ENCODE peak calls at places on chromosomes 2 and 18, in five cellular contexts. G is SK-N-SH, H is H1, X is HepG2, U is HCT116. O is an unnamed sample.

GRCh38 chr2:33073018-33073417 is 126.3 kb downstream of the LTBP1 start:
- DNase-seq in G (no peak), X (no peak), H (no peak), U (no peak), O (no peak)

GRCh38 chr2:100903534-100904258 is 83.8 kb downstream of the NPAS2 start:
- DNase-seq in U (no peak), X (no peak), H (no peak), G (no peak), O (no peak)

GRCh38 chr18:59996370-59996966 is 96.7 kb downstream of the PMAIP1 start:
- DNase-seq in H (no peak), X (peak), G (peak), U (peak), O (no peak)

GRCh38 chr2:212385241-212385640 is 153.4 kb downstream of the ERBB4 start:
- DNase-seq in G (no peak), X (no peak), H (no peak), U (no peak), O (no peak)

GRCh38 chr2:219104107-219105050 is 43.7 kb upstream of the IHH start:
- DNase-seq in H (no peak), U (peak), G (peak), X (peak), O (peak)

GRCh38 chr2:64793701-64794100 is 140.0 kb upstream of the SERTAD2 start:
- DNase-seq in U (no peak), X (no peak), G (no peak), H (no peak), O (no peak)

GRCh38 chr18:27206411-27206810 is 21.3 kb upstream of the CHST9 start:
- DNase-seq in U (no peak), X (no peak), G (no peak), H (no peak), O (no peak)

GRCh38 chr2:25814681-25815080 is 63.6 kb downstream of the ASXL2 start:
- DNase-seq in H (no peak), X (no peak), G (no peak), U (no peak), O (no peak)

GRCh38 chr2:160221391-160222276 is 21.6 kb upstream of the ITGB6 start:
- DNase-seq in H (no peak), G (no peak), X (peak), U (no peak), O (no peak)

GRCh38 chr2:193076995-193077394 is 882.3 kb upstream of the TMEFF2 start:
- DNase-seq in X (no peak), U (no peak), H (no peak), G (no peak), O (no peak)

GRCh38 chr2:70086278-70086837 is 919 bp upstream of the PCBP1 start:
- DNase-seq in U (peak), H (peak), G (peak), X (peak), O (no peak)

GRCh38 chr2:96361751-96362150 is 26.2 kb downstream of the NCAPH start:
- DNase-seq in X (no peak), U (no peak), G (no peak), H (no peak), O (no peak)

GRCh38 chr18:75204978-75205759 is 3.8 kb downstream of the PTGR3 start:
- DNase-seq in X (no peak), H (peak), U (no peak), G (no peak), O (no peak)

GRCh38 chr2:18119883-18120282 is 241.4 kb downstream of the KCNS3 start:
- DNase-seq in U (no peak), H (no peak), X (no peak), G (no peak), O (no peak)

GRCh38 chr2:148660999-148661398 is 16.4 kb downstream of the EPC2 start:
- DNase-seq in G (no peak), X (no peak), U (no peak), H (no peak), O (no peak)

GRCh38 chr18:29034113-29034856 is 857.4 kb upstream of the CDH2 start:
- DNase-seq in U (no peak), X (no peak), H (no peak), G (no peak), O (no peak)

GRCh38 chr2:147297820-147298219 is 547.0 kb upstream of the ACVR2A start:
- DNase-seq in H (no peak), U (no peak), G (no peak), X (no peak), O (no peak)

GRCh38 chr2:42622943-42623676 is 54.7 kb downstream of the MTA3 start:
- DNase-seq in U (no peak), X (no peak), H (no peak), G (no peak), O (no peak)

GRCh38 chr2:75986617-75987016 is 275.9 kb upstream of the GCFC2 start:
- DNase-seq in X (no peak), G (no peak), H (no peak), U (no peak), O (no peak)

GRCh38 chr2:239917128-239917956 is 107.8 kb downstream of the NDUFA10 start:
- DNase-seq in G (no peak), H (no peak), X (no peak), U (peak), O (no peak)

GRCh38 chr18:23186781-23187180 is 51.5 kb downstream of the CABLES1 start:
- DNase-seq in U (no peak), H (no peak), X (no peak), G (no peak), O (no peak)

GRCh38 chr18:55856191-55856590 is 268.2 kb upstream of the TCF4 start:
- DNase-seq in X (no peak), H (no peak), U (no peak), G (no peak), O (peak)

GRCh38 chr2:66890286-66890812 is 455.4 kb downstream of the MEIS1 start:
- DNase-seq in H (no peak), X (no peak), U (no peak), G (no peak), O (no peak)

GRCh38 chr18:60040966-60041365 is 141.2 kb downstream of the PMAIP1 start:
- DNase-seq in U (no peak), X (no peak), H (no peak), G (no peak), O (no peak)

GRCh38 chr18:68803371-68803770 is 5.5 kb downstream of the CCDC102B start:
- DNase-seq in U (no peak), X (no peak), H (no peak), G (no peak), O (no peak)

GRCh38 chr18:41060967-41061366 is 894.1 kb upstream of the PIK3C3 start:
- DNase-seq in H (no peak), U (no peak), X (no peak), G (no peak), O (no peak)

GRCh38 chr2:36677995-36678605 is 18.4 kb upstream of the VIT start:
- DNase-seq in H (no peak), G (no peak), X (no peak), U (no peak), O (no peak)

GRCh38 chr2:150997066-150997465 is 264.6 kb downstream of the RBM43 start:
- DNase-seq in G (peak), H (no peak), U (no peak), X (no peak), O (no peak)

GRCh38 chr2:46970334-46971288 is 55.0 kb upstream of the MCFD2 start:
- DNase-seq in H (no peak), U (no peak), X (peak), G (no peak), O (no peak)

GRCh38 chr2:64538764-64539433 is 14.8 kb downstream of the AFTPH start:
- DNase-seq in X (no peak), H (no peak), U (no peak), G (no peak), O (no peak)

GRCh38 chr2:122755281-122755780 is 999.9 kb downstream of the TSN start:
- DNase-seq in X (no peak), U (no peak), G (no peak), H (no peak), O (no peak)

GRCh38 chr2:83817511-83817910 is 641.6 kb downstream of the SUCLG1 start:
- DNase-seq in X (no peak), G (no peak), H (no peak), U (peak), O (no peak)

GRCh38 chr18:70454705-70455322 is 166.0 kb downstream of the SOCS6 start:
- DNase-seq in X (peak), G (peak), U (peak), H (no peak), O (peak)

GRCh38 chr2:172734711-172735645 is 667 bp upstream of the RAPGEF4 start:
- DNase-seq in X (no peak), G (no peak), H (no peak), U (no peak), O (no peak)
- H3K4me3 ChIP-seq in X (peak), G (peak), H (peak), U (no peak), O (peak)

DNA sequence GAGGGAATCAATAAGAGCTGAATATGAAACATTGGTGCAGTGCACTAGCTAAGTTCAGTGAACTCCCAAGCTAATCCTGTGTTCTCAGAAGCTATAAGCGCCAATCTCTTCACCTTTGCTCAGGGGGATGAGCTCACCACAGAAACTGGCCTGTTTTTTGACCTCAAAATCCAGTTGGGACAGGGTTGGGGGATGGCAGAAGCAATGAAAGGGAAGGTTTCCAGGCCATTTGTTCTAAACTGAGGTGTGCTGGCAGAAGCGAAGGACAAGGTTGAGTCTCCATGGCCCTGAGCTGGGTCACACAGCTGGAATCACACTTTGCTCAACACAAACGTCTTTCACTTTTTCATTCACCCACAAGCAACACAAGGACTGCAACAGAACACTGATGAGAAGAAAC is 258.4 kb downstream of the NRXN1 start:
- DNase-seq in H (peak), X (no peak), G (no peak), U (no peak), O (no peak)
- TF ChIP-seq YY1 in H (no peak), X (no peak), G (no peak), U (no peak), O (no peak)

GRCh38 chr18:31247574-31248199 is 70.3 kb upstream of the DSG1 start:
- DNase-seq in X (no peak), U (no peak), G (no peak), H (no peak), O (no peak)

GRCh38 chr18:31244737-31245432 is 73.1 kb upstream of the DSG1 start:
- DNase-seq in X (peak), U (no peak), G (no peak), H (no peak), O (no peak)

GRCh38 chr18:31248783-31249521 is 69.0 kb upstream of the DSG1 start:
- DNase-seq in U (no peak), X (no peak), G (no peak), H (no peak), O (no peak)

GRCh38 chr18:31245820-31246219 is 72.1 kb upstream of the DSG1 start:
- DNase-seq in H (no peak), U (no peak), X (no peak), G (no peak), O (no peak)

DNA sequence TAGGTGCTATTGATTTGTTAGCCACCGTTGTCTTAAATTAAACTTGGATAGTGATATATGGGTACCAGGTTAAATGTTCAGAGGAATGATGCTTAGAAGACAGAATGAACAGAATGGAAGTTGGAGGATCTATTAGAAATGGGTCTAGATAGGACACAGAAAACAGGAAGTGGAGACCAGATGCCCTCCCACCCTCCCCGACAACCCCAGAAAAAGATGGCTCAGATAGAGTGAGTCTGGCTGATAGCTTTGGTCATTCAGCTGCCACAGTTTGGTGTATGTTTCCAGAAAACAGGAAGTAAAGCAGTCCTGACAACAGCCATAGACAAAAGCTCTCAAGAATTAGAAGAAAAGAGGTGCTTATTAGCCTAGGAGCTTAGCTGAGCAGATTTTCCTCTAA is 71.5 kb upstream of the DSG1 start:
- DNase-seq in X (no peak), H (no peak), U (no peak), G (no peak), O (no peak)
- H3K4me3 ChIP-seq in X (no peak), H (no peak), U (no peak), G (no peak), O (no peak)

GRCh38 chr2:55668956-55669355 is 24.7 kb downstream of the PNPT1 start:
- DNase-seq in H (no peak), U (no peak), X (no peak), G (no peak), O (no peak)

DNA sequence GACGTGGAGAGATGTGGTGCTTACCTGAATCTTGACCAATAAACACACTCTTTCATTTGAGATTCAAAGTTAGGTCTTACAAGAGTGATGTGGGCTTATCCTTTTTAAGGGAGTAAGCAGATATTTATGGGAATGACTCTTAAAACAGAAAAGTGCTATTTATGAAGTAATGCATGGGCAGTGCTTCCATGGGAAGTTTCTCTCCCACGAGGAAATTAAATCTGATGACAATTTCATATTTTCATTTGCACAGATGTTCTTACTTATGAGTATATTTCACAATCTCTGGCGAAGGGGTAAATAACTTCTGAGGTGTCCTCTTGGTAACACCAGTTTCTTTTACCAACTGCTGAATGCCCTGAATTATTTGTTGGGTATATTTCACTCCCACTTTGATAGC is 21.0 kb downstream of the PNPT1 start:
- DNase-seq in U (no peak), G (no peak), H (no peak), X (no peak), O (no peak)
- TF ChIP-seq YY1 in U (no peak), G (no peak), H (no peak), X (no peak), O (no peak)

DNA sequence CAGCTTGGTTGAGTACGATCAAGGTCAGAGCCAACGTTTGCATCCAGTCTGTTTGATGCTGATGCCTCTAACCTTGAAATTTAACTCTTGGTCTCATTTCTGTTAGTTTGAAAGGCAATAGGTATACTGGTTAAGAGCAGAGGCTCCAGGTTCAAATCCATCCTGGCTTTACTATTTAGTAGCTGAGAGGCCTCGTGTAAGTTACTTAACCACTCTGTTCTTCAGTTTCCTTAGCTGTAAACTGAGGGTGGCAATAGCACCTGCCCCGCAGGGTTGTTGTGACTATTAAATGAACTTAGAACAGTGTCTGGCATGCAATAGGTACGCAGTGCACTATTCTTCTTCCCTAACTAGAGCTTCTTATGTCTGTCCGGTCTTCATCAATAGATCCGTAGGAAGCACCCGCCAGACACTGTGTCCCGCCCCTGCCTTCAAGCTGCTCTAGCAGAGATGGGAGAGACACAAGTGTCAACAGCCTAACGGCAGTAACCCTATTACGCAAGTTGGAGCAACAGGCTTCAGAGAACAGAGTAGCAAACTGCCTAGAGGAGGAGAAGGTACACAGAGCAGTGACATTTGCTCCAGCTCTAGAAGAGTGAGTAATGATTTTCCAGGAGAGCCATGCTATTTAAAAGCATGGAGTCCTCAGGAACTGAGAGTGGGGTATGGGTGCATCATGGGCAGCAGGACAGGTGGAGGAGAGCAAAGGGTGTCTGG is 62.7 kb upstream of the ST3GAL5 start:
- DNase-seq in H (no peak), G (no peak), X (peak), U (no peak), O (no peak)
- H3K4me3 ChIP-seq in H (no peak), G (no peak), X (no peak), U (no peak), O (no peak)

DNA sequence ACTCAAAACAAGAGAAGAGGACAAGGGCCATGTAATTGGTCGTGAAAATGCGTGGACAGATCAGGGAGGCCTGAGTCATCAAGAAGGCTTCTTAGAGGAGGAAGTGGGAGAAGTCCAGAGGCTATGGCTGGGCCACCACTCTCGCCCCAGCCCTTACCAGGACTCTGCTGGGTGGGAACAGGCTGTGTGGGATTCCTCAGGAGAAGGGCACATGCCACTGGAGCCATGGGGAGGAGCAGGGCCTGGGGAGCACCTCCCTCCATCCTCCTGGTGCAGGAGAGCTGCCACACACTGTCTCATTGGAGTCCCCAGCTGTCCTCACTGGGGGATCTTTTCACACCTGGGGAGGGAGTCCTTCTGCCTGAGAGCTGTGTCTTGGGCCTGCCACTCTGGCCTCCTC is 9.4 kb upstream of the RALB start:
- DNase-seq in H (no peak), X (no peak), U (no peak), G (no peak), O (no peak)
- TF ChIP-seq YY1 in H (no peak), X (no peak), U (no peak), G (no peak), O (no peak)

GRCh38 chr2:135636982-135637381 is 104.7 kb upstream of the UBXN4 start:
- DNase-seq in X (no peak), G (no peak), H (no peak), U (no peak), O (no peak)

GRCh38 chr2:135637456-135638087 is 104.1 kb upstream of the UBXN4 start:
- DNase-seq in H (no peak), U (no peak), X (no peak), G (no peak), O (no peak)

GRCh38 chr2:135638825-135639224 is 102.8 kb upstream of the UBXN4 start:
- DNase-seq in H (no peak), U (no peak), G (no peak), X (no peak), O (no peak)

GRCh38 chr2:135633582-135633981 is 102.3 kb downstream of the R3HDM1 start:
- DNase-seq in H (no peak), G (no peak), U (no peak), X (no peak), O (no peak)

GRCh38 chr2:135635212-135635835 is 104.0 kb downstream of the R3HDM1 start:
- DNase-seq in G (no peak), H (no peak), U (no peak), X (peak), O (no peak)
- H3K4me3 ChIP-seq in G (no peak), H (no peak), U (no peak), X (no peak), O (no peak)

DNA sequence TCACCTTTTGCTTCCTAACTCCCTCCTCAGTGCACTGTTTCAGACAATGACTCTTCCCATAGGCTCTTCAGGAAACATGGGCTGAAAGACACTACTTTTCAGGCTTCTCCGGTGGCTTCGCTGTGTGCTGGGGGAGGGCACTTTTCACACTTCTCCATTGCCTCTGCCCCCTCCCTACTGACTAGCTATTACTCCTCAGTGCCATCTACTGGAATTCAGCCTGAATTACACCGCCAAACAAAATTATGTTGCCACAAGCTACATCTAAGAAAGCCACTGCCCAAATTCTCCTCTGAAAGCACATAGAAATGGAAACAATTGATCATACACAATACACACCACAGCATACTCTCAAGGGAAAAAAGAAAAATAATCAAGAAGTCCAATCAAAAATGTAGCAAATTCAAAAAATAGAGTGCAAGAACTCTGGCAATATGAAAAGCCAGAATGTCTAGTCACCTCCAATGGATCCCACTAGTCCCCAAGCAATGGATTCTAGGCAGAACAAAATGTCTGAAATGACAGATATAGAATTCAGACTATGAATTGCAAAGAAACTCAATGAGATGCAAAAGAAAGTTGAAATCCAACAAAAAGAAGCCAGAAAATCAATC is 1139.4 kb upstream of the GYPC start:
- DNase-seq in U (no peak), X (peak), H (peak), G (peak), O (peak)
- TF ChIP-seq YY1 in U (no peak), X (no peak), H (no peak), G (no peak), O (no peak)

DNA sequence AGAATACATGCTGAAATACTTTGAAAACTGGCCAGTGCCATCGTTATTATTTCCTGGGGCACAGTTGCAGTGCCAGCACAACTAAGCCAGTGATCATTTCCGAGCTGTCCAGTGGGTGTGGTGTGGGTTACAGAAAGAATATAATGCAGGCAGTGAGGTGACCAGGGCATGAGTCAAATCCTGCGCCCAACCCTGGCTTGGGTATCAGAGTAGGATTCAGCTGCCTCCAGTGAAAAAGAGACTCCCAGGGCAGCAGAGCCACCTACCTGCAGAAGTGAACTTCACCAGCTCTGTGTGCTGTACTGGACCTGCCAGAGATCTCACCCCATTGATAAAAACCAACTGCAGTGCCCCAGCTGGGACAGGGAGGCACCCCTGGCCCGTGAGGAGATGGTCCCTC is 18.0 kb downstream of the SLC9A2 start:
- DNase-seq in X (no peak), G (no peak), U (no peak), H (no peak), O (no peak)
- H3K4me3 ChIP-seq in X (no peak), G (no peak), U (no peak), H (no peak), O (no peak)

O was measured in NT2/D1.